ENCODE peak calls at places on chromosomes 16 and 17, in seven cellular contexts. R, B, Q, N, A, H and X are unnamed samples.

GRCh38 chr17:68491381-68491849 is 20.8 kb upstream of the PRKAR1A start:
- DNase-seq in R (no peak), B (no peak), Q (no peak), N (no peak), A (no peak), H (no peak), X (no peak)

GRCh38 chr17:64147110-64148016 is 17.4 kb upstream of the ERN1 start:
- DNase-seq in R (no peak), B (no peak), Q (no peak), N (peak), A (peak), H (no peak), X (no peak)

GRCh38 chr16:29978081-29978480 is 4.4 kb downstream of the TAOK2 start:
- DNase-seq in R (no peak), B (no peak), Q (no peak), N (no peak), A (no peak), H (no peak), X (no peak)

GRCh38 chr17:21041753-21042433 is 918 bp downstream of the USP22 start:
- DNase-seq in R (no peak), B (peak), Q (peak), N (peak), A (peak), H (peak), X (no peak)

GRCh38 chr16:53100889-53101288 is 46.1 kb downstream of the CHD9 start:
- DNase-seq in R (no peak), B (no peak), Q (no peak), N (no peak), A (no peak), H (no peak), X (no peak)

GRCh38 chr17:48374650-48375230 is 55.3 kb downstream of the SKAP1 start:
- DNase-seq in R (no peak), B (peak), Q (no peak), N (peak), A (no peak), H (peak), X (no peak)

GRCh38 chr17:44959821-44960523 is 8.1 kb downstream of the C1QL1 start:
- DNase-seq in R (no peak), B (no peak), Q (no peak), N (no peak), A (no peak), H (no peak), X (no peak)

GRCh38 chr16:68744744-68745280 is 7.7 kb downstream of the CDH1 start:
- DNase-seq in R (no peak), B (peak), Q (peak), N (no peak), A (peak), H (no peak), X (no peak)

GRCh38 chr16:29820271-29820701 is at the start of gene MVP:
- DNase-seq in R (no peak), B (peak), Q (no peak), N (peak), A (peak), H (no peak), X (peak)

GRCh38 chr16:1819611-1820010 is 7.0 kb downstream of the HAGH start:
- DNase-seq in R (no peak), B (no peak), Q (no peak), N (no peak), A (no peak), H (no peak), X (no peak)

DNA sequence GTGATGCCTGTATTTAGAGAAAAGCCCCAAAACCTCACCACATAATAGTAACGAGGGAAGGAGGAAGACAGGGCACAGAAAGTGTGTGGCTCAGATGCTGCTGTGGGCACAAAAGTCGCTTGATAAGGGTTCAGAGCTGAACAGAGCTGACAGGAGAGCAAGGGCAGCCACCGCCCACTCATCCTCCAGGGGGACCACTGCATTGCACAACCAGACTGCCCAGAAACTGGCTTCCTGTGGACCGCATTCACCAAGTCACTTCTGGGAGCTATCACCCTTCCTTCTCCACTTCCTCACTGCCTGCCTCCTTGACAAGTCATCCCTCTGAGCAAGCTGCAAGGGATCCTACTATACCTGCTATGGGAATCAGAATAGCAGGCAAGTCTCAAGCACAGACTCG is 512.4 kb upstream of the CDH11 start:
- DNase-seq in R (no peak), B (no peak), Q (no peak), N (peak), A (peak), H (no peak), X (no peak)
- TF ChIP-seq CTCF in R (no peak), B (no peak), Q (no peak), N (no peak), A (no peak), H (no peak), X (no peak)

GRCh38 chr16:72532896-72533295 is 360.9 kb upstream of the PMFBP1 start:
- DNase-seq in R (no peak), B (no peak), Q (no peak), N (peak), A (peak), H (no peak), X (no peak)

GRCh38 chr16:72530434-72530833 is 358.5 kb upstream of the PMFBP1 start:
- DNase-seq in R (no peak), B (no peak), Q (no peak), N (peak), A (peak), H (no peak), X (no peak)
- TF ChIP-seq CTCF in R (peak), B (no peak), Q (no peak), N (peak), A (peak), H (no peak), X (no peak)

GRCh38 chr16:3101841-3102470 is 2.9 kb upstream of the ZSCAN10 start:
- DNase-seq in R (no peak), B (no peak), Q (no peak), N (no peak), A (no peak), H (peak), X (no peak)

GRCh38 chr16:3099395-3099731 is 269 bp upstream of the ZSCAN10 start:
- DNase-seq in R (no peak), B (no peak), Q (no peak), N (no peak), A (no peak), H (no peak), X (no peak)

GRCh38 chr16:3099732-3100499 is 822 bp upstream of the ZSCAN10 start:
- DNase-seq in R (peak), B (peak), Q (peak), N (peak), A (peak), H (peak), X (no peak)

GRCh38 chr16:3098459-3099394 is at the start of gene ZSCAN10:
- DNase-seq in R (no peak), B (no peak), Q (no peak), N (no peak), A (no peak), H (no peak), X (no peak)

DNA sequence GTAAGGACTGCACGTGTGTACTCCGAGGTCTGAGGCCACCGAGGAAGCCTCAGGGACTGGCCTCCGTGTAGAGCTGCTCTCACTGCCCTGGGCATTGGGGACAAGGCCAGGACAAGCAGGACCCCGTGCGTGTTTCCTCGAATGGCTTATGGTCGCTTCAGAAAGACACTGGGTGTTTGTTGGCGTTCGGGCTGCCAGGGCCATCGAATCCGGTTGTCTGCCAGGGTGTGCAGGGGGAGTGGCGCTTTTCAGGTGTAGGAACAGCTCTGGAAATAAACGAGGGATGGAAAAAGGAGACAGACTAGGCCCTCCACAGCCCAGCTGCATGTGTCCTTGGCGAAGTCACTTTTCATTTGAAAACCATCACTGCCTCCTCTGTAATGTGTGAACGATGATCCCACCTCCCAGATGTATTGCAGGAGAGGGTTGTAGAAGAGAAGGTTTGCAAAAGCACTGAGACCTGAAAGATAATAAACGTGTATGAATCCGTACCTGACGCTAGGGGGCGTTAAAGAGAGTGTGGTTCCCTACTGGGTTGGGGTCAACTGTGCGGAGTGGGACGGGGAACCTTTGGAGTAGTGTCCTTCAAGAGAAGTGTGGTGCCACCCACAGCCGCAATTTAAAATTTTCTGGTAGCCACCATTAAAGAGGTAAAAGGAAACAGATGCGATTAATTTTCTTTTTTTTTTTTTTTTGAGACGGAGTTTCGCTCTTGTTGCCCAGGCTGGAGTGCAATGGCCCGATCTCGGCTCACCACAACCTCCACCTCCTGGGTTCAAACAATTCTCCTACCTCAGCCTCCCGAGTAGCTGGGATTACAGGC is 2.1 kb upstream of the ZSCAN10 start:
- DNase-seq in R (no peak), B (peak), Q (no peak), N (peak), A (no peak), H (peak), X (no peak)
- TF ChIP-seq CTCF in R (peak), B (peak), Q (peak), N (peak), A (peak), H (peak), X (no peak)

DNA sequence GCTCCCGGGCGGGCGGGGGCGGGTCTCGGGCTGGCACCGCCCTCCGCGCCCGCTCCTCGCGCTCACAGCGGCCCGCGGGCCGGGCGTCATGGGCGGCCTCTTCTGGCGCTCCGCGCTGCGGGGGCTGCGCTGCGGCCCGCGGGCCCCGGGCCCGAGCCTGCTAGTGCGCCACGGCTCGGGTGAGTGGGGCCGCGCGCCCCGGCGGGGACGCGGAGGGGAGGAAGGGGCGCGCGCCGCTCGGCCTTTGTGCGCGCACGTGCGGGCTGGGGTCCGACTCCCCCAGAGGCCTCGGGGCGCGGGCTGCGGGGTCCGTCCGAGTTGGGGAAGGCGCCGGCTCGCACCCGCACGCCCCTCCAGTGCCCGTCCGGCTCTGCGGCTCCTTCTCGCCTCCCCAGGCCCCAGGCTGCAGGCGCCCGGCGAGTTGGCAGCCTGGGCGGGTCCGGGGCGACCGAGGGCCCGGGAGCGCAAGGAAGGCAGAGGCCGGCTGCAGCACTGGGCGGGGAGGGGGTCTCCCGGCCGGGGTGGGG is at the start of gene NME4:
- DNase-seq in R (peak), B (peak), Q (no peak), N (peak), A (no peak), H (peak), X (no peak)
- TF ChIP-seq CTCF in R (no peak), B (no peak), Q (no peak), N (no peak), A (no peak), H (no peak), X (no peak)